ENCODE peak calls at places on chromosomes 1 and 21, in four cellular contexts. N is left lung, Y is cardiac muscle cell, H is suprapubic skin. M is an unnamed sample.

GRCh38 chr1:31054349-31054748 is 11.2 kb downstream of the PUM1 start:
- DNase-seq in N (no peak), Y (peak), H (no peak), M (no peak)

GRCh38 chr1:153550827-153551512 is 1.9 kb upstream of the S100A3 start:
- DNase-seq in N (peak), Y (no peak), H (no peak), M (no peak)

GRCh38 chr1:160850993-160851392 is 11.7 kb downstream of the CD244 start:
- DNase-seq in N (no peak), Y (no peak), H (no peak), M (no peak)

GRCh38 chr1:15919316-15919715 is 56.6 kb downstream of the ZBTB17 start:
- DNase-seq in N (no peak), Y (peak), H (no peak), M (no peak)

GRCh38 chr1:41708332-41708731 is 210.4 kb downstream of the HIVEP3 start:
- DNase-seq in N (no peak), Y (no peak), H (no peak), M (no peak)

GRCh38 chr1:171389176-171389575 is 75.2 kb downstream of the FMO4 start:
- DNase-seq in N (no peak), Y (peak), H (no peak), M (no peak)

GRCh38 chr1:46205794-46206193 is 2.7 kb downstream of the LURAP1 start:
- DNase-seq in N (no peak), Y (no peak), H (no peak), M (no peak)

GRCh38 chr21:46052703-46053651 is 44.9 kb upstream of the COL6A2 start:
- DNase-seq in N (no peak), Y (peak), H (no peak), M (peak)

GRCh38 chr1:94773931-94774422 is 46.2 kb upstream of the SLC44A3 start:
- DNase-seq in N (no peak), Y (peak), H (no peak), M (no peak)

GRCh38 chr1:107740574-107740973 is 224.4 kb downstream of the VAV3 start:
- DNase-seq in N (no peak), Y (no peak), H (no peak), M (no peak)

GRCh38 chr1:240115831-240116230 is 24.1 kb downstream of the FMN2 start:
- DNase-seq in N (no peak), Y (no peak), H (no peak), M (no peak)

GRCh38 chr21:27683292-27683691 is 716.4 kb upstream of the ADAMTS5 start:
- DNase-seq in N (no peak), Y (no peak), H (no peak), M (no peak)

GRCh38 chr1:244054247-244054923 is 3.3 kb downstream of the ZBTB18 start:
- DNase-seq in N (no peak), Y (no peak), H (no peak), M (no peak)

GRCh38 chr21:45281411-45282282 is 6.0 kb downstream of the POFUT2 start:
- DNase-seq in N (peak), Y (no peak), H (peak), M (peak)

GRCh38 chr1:160120797-160121196 is 5.2 kb downstream of the ATP1A2 start:
- DNase-seq in N (no peak), Y (no peak), H (no peak), M (no peak)

GRCh38 chr1:181516706-181517105 is 33.4 kb downstream of the CACNA1E start:
- DNase-seq in N (no peak), Y (no peak), H (no peak), M (no peak)

GRCh38 chr1:243713470-243714186 is 136.4 kb downstream of the AKT3 start:
- DNase-seq in N (no peak), Y (peak), H (no peak), M (no peak)

GRCh38 chr1:77824083-77824482 is 44.6 kb downstream of the MIGA1 start:
- DNase-seq in N (no peak), Y (peak), H (no peak), M (no peak)

GRCh38 chr1:67948155-67949075 is 102.0 kb downstream of the DIRAS3 start:
- DNase-seq in N (no peak), Y (peak), H (no peak), M (no peak)

GRCh38 chr21:38144193-38144592 is 112.6 kb upstream of the KCNJ15 start:
- DNase-seq in N (no peak), Y (no peak), H (no peak), M (no peak)

GRCh38 chr1:9633493-9633892 is 18.0 kb upstream of the PIK3CD start:
- DNase-seq in N (no peak), Y (no peak), H (no peak), M (no peak)

GRCh38 chr1:47222476-47222875 is 9.5 kb downstream of the TAL1 start:
- DNase-seq in N (no peak), Y (no peak), H (no peak), M (no peak)

GRCh38 chr1:246193537-246193936 is 313.5 kb downstream of the SMYD3 start:
- DNase-seq in N (no peak), Y (no peak), H (no peak), M (no peak)

GRCh38 chr1:87252406-87252805 is 76.3 kb upstream of the LMO4 start:
- DNase-seq in N (no peak), Y (peak), H (no peak), M (no peak)

GRCh38 chr1:30856260-30856790 is 52.2 kb downstream of the SDC3 start:
- DNase-seq in N (no peak), Y (peak), H (no peak), M (no peak)

GRCh38 chr1:106986603-106987002 is 69.9 kb upstream of the PRMT6 start:
- DNase-seq in N (no peak), Y (no peak), H (no peak), M (no peak)

GRCh38 chr1:83846138-83846537 is 152.8 kb downstream of the TTLL7 start:
- DNase-seq in N (no peak), Y (no peak), H (no peak), M (no peak)
- H3K27ac ChIP-seq in N (no peak), Y (no peak), H (no peak), M (no peak)

DNA sequence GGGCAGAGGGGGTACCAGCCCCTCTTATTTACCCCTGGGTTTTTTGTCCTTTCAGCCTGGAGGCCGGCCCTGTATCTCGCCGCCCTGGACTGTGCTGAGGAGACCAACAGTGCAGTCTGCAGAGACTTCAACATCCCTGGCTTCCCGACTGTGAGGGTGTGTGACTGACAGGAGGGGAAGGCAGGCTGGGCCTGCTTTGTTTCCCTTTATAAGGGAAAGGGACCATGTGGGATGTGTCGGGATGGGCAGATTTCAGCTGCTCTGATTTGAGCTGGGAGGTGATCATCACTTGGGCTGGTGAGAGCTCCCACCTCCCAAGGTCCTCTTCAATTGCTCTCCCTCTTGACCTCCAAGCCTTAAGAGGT is 11.7 kb downstream of the QSOX1 start:
- DNase-seq in N (no peak), Y (no peak), H (no peak), M (no peak)
- H3K27ac ChIP-seq in N (no peak), Y (no peak), H (peak), M (peak)

DNA sequence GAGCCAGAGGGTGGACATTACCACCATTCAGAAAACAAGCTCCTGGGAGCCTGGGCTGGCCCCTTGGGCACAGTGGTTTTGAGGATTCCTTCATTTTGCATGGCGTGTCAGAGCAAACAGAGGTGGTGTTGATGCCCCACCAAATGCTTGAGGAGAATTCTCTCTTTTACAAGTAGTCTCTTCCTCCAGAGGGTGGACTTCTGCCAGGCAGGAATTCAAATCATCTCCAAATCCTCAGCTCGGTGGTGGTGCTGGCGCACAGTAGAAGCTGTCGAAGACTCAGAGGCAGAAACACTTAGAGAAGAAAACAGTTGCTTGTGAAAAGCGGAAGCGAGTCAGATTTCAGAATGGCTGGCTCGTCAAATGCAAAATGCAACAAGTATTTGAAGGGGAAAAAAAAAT is 3.4 kb upstream of the CHI3L1 start:
- DNase-seq in N (no peak), Y (peak), H (no peak), M (peak)
- H3K27ac ChIP-seq in N (no peak), Y (no peak), H (no peak), M (no peak)

GRCh38 chr1:24119859-24120756 is 8.2 kb upstream of the MYOM3 start:
- DNase-seq in N (peak), Y (peak), H (no peak), M (no peak)

GRCh38 chr1:24117722-24118409 is 5.9 kb upstream of the MYOM3 start:
- DNase-seq in N (no peak), Y (no peak), H (no peak), M (no peak)

GRCh38 chr1:24118410-24119242 is 6.7 kb upstream of the MYOM3 start:
- DNase-seq in N (no peak), Y (no peak), H (no peak), M (no peak)

GRCh38 chr1:24120965-24121364 is 9.0 kb upstream of the MYOM3 start:
- DNase-seq in N (no peak), Y (no peak), H (no peak), M (no peak)

DNA sequence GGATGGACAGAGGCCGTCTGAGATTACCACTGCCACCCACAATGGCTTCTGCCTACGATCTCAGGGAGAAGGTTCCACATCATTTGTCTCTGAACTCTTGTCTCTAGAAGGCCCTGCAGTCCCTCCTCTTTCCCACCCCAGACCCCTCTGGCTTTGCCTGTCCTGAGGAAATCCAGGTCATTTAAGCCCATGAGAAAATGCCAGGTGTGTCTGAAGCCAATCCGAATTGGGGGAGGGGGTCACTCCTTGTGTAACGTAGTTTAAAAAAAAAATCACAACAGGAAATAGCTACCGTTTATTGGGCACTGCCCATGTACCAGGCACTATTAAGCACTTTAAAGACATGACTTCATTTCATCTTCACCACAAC is 7.5 kb upstream of the MYOM3 start:
- DNase-seq in N (no peak), Y (no peak), H (no peak), M (no peak)
- H3K27ac ChIP-seq in N (no peak), Y (no peak), H (peak), M (peak)

GRCh38 chr1:18992646-18993045 is 36.2 kb upstream of the IFFO2 start:
- DNase-seq in N (no peak), Y (no peak), H (no peak), M (no peak)
- H3K27ac ChIP-seq in N (no peak), Y (no peak), H (no peak), M (no peak)

DNA sequence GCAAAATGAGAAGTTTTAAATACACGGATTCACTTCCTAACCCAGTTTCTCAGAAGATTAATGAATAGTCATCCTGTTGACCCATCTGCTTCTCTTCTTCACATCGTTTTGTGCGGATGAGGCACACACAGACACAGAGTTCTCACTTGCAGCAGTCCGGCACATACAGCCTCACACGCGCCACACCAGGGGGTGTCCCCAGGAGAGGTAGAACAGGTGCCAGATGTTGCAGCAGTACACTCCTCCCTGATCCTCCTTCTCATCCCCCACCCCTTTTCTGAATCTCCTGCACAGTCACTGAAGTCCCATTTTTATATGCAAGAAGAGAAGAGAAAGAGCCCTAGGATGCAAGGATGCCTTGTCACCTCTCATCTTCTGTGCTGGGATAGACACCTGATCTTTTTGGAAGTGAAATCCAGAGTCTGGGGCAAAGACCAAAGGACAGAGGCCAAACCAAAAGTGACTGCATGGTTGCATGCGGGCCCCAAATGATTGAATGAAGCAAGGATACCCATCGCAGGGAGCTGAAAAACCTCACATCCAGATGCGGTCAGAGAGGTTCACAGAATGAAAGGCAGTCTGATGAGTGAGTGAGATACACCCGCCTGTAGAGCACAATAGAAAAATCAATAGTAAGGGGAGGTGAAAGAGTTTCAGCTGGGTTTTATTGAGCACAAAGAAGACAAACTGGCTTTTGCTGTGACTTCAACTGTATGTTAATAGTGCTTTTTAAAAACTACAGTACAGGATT is 28.8 kb downstream of the PBX1 start:
- DNase-seq in N (no peak), Y (no peak), H (no peak), M (no peak)
- H3K27ac ChIP-seq in N (peak), Y (peak), H (no peak), M (peak)